ENCODE peak calls at places on chromosomes 2 and 18, in eight cellular contexts. Y is upper lobe of right lung, J is HFF-Myc, G is ovary, Q is GM12865, C is fibroblast of lung, T is DND-41, N is heart left ventricle. F is an unnamed sample.

GRCh38 chr2:127080226-127080940 is 26.6 kb downstream of the BIN1 start:
- DNase-seq in J (no peak), N (no peak), T (no peak), G (no peak), Q (peak; percentile 20), C (no peak), Y (no peak), F (no peak)

GRCh38 chr2:187920511-187920910 is 366.3 kb upstream of the TFPI start:
- DNase-seq in G (no peak), N (no peak), J (no peak), T (no peak), Q (no peak), C (no peak), Y (no peak), F (no peak)

GRCh38 chr18:30992231-30992630 is 50.3 kb downstream of the DSC3 start:
- DNase-seq in J (no peak), T (no peak), G (no peak), Q (no peak), C (no peak), Y (no peak), N (no peak), F (no peak)

GRCh38 chr18:63339920-63340484 is 20.4 kb upstream of the BCL2 start:
- DNase-seq in C (peak; percentile 58), T (peak; percentile 55), J (no peak), Y (no peak), Q (peak; percentile 66), G (no peak), N (no peak), F (no peak)

GRCh38 chr2:104321141-104321799 is 532.6 kb upstream of the POU3F3 start:
- DNase-seq in T (no peak), Q (no peak), Y (no peak), J (no peak), C (no peak), G (no peak), N (no peak), F (no peak)

GRCh38 chr2:135773319-135773718 is 31.7 kb downstream of the UBXN4 start:
- DNase-seq in C (no peak), Q (no peak), J (no peak), T (no peak), Y (no peak), N (no peak), G (no peak), F (no peak)

GRCh38 chr2:189654641-189655040 is 6.6 kb upstream of the ASNSD1 start:
- DNase-seq in G (no peak), C (no peak), Y (no peak), J (no peak), T (no peak), N (no peak), Q (no peak), F (no peak)

GRCh38 chr2:52334185-52334584 is 1302.3 kb upstream of the NRXN1 start:
- DNase-seq in J (no peak), T (no peak), N (no peak), Q (no peak), G (no peak), C (no peak), Y (no peak), F (no peak)

GRCh38 chr2:69780907-69781306 is 39.0 kb downstream of the ANXA4 start:
- DNase-seq in Q (no peak), N (no peak), C (no peak), Y (no peak), G (no peak), T (no peak), J (no peak), F (no peak)

GRCh38 chr2:204024503-204024902 is 87.9 kb downstream of the ICOS start:
- DNase-seq in C (peak; percentile 48), T (peak; percentile 50), J (peak; percentile 22), Y (no peak), Q (peak; percentile 36), N (no peak), G (no peak), F (no peak)

GRCh38 chr2:232315049-232315922 is 63.3 kb upstream of the ALPP start:
- DNase-seq in G (no peak), Q (peak; percentile 87), Y (peak; percentile 75), C (peak; percentile 78), J (peak; percentile 39), T (peak; percentile 86), N (peak; percentile 63), F (peak; percentile 59)

GRCh38 chr2:206558492-206558891 is 83.8 kb upstream of the FAM237A start:
- DNase-seq in Y (no peak), Q (peak; percentile 16), C (peak; percentile 44), J (no peak), G (no peak), N (no peak), T (no peak), F (no peak)

GRCh38 chr2:224723606-224724217 is 7.5 kb upstream of the CCDC195 start:
- DNase-seq in J (no peak), N (no peak), C (no peak), Y (no peak), G (no peak), T (no peak), Q (peak; percentile 3), F (no peak)

GRCh38 chr2:26569216-26570082 is 71.7 kb downstream of the CIB4 start:
- DNase-seq in Y (peak; percentile 30), N (no peak), T (no peak), C (no peak), Q (no peak), J (no peak), G (peak; percentile 6), F (peak; percentile 23)

GRCh38 chr2:204452464-204453023 is 92.7 kb upstream of the PARD3B start:
- DNase-seq in N (peak; percentile 33), Y (no peak), G (no peak), T (no peak), Q (no peak), J (peak; percentile 99), C (peak; percentile 96), F (no peak)

GRCh38 chr2:229601936-229602335 is 112.4 kb downstream of the DNER start:
- DNase-seq in G (no peak), T (no peak), Q (no peak), J (no peak), Y (no peak), N (no peak), C (no peak), F (no peak)

GRCh38 chr18:11108956-11109355 is 40.4 kb downstream of the PIEZO2 start:
- DNase-seq in T (no peak), N (no peak), C (no peak), J (no peak), Y (no peak), G (no peak), Q (no peak), F (no peak)

GRCh38 chr2:100470898-100471514 is 724 bp downstream of the NMS start:
- DNase-seq in Q (no peak), Y (no peak), J (no peak), T (peak; percentile 32), C (peak; percentile 5), N (peak; percentile 21), G (peak; percentile 65), F (no peak)

GRCh38 chr2:15634846-15635490 is 43.3 kb downstream of the DDX1 start:
- DNase-seq in C (no peak), N (no peak), T (no peak), J (no peak), G (no peak), Q (no peak), Y (no peak), F (no peak)

GRCh38 chr2:231300020-231300721 is 95.3 kb upstream of the B3GNT7 start:
- DNase-seq in G (no peak), J (no peak), Y (no peak), C (no peak), Q (no peak), N (no peak), T (no peak), F (no peak)

GRCh38 chr2:241908686-241909420 is 39.3 kb downstream of the RTP5 start:
- DNase-seq in J (no peak), Q (no peak), G (peak; percentile 29), C (no peak), N (no peak), Y (peak; percentile 46), T (no peak), F (no peak)

GRCh38 chr2:98936133-98936916 is at the start of gene CRACDL:
- DNase-seq in N (no peak), C (no peak), Y (peak; percentile 74), J (no peak), T (no peak), Q (no peak), G (no peak), F (no peak)
- TF ChIP-seq CTCF in N (no peak), C (no peak), Y (no peak), J (no peak), T (no peak), Q (no peak), G (no peak), F (no peak)

DNA sequence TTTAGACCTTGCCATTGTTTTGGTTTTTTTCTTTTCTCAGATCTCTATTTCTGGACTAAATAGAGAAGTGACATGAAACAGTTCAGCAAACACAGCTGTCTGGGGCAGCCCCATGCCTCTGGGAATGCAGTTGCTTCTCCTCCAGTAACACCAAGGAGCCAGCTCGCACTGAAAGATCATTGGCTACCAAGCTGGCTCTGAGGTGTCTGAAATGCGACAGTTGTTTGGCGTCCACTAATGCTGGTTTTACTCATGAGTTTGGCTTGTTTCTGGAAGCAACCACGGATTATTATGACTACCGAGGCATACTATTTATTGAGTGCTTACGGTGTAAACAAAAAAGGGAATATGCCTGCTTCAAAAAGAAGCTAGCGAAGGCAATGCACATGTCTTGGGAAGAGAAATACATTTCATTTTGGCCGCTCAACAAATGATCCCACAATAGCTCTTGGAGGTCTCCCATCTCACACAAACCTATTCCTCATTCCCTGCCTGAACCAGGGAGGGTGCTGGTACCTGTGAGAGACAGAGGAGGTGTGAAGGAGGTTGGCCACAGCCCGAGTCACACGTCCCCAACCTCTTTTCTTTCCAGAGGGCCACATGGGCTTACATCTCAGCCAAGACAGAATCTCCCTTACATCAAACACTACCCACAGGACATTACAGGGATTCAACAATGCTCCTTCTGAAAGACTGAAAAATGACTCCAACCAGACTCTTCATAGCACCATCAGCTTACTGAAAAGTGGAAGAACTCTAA is 37.5 kb upstream of the NEB start:
- DNase-seq in Q (peak; percentile 92), Y (no peak), N (no peak), J (peak; percentile 41), C (peak; percentile 95), T (no peak), G (no peak), F (no peak)
- H3K4me3 ChIP-seq in Q (no peak overlapping the region), Y (no peak overlapping the region), N (no peak overlapping the region), J (no peak overlapping the region), C (no peak overlapping the region), T (no peak overlapping the region), G (no peak overlapping the region), F (no peak overlapping the region)

DNA sequence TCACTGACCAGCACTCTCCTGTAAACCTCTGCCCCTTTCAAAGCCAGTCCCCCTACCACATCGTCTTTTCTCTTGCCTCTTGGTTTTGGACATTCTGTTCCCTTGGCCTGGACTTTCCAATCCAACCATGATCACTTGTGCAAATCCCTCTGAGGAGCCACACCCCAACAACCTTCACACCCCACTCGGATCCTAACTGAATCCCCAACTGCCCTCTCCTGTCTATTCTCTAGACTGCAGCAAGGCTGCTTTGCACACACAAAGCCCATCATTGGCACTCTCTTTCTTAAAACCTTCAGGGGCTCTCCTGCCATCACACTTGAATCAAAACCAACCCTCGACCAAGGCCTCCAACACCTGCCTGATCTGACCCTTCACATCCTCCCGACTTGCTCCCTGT is 352.1 kb upstream of the PKDCC start:
- DNase-seq in G (no peak), T (no peak), N (no peak), Q (no peak), C (no peak), J (no peak), Y (no peak), F (no peak)
- TF ChIP-seq CTCF in G (no peak), T (no peak), N (no peak), Q (no peak), C (no peak), J (no peak), Y (no peak), F (no peak)

GRCh38 chr2:220463876-220464275 is 836.4 kb downstream of the SLC4A3 start:
- DNase-seq in C (no peak), Y (no peak), Q (no peak), N (no peak), J (no peak), G (no peak), T (no peak), F (no peak)
- H3K4me3 ChIP-seq in C (no peak overlapping the region), Y (no peak overlapping the region), Q (no peak overlapping the region), N (no peak overlapping the region), J (no peak overlapping the region), G (no peak overlapping the region), T (no peak overlapping the region), F (no peak overlapping the region)

F was measured in dorsolateral prefrontal cortex.